ENCODE peak calls at places on chromosomes 11 and 22, in seven cellular contexts. One of them, this sample, is unnamed.

GRCh38 chr11:78381867-78382266 is 35.8 kb downstream of the GAB2 start:
- DNase-seq in kidney: no peak
- DNase-seq in OCI-LY7: no peak
- DNase-seq in lower leg skin: no peak
- DNase-seq in A549: no peak
- DNase-seq in heart right ventricle: no peak
- DNase-seq in AG10803: peak
- DNase-seq in this sample: no peak

GRCh38 chr11:14318581-14318981 is 40.4 kb downstream of the RRAS2 start:
- DNase-seq in lower leg skin: no peak
- DNase-seq in A549: no peak
- DNase-seq in AG10803: peak
- DNase-seq in kidney: no peak
- DNase-seq in heart right ventricle: no peak
- DNase-seq in OCI-LY7: no peak
- DNase-seq in this sample: no peak

GRCh38 chr11:29310706-29311342 is 706.0 kb downstream of the KCNA4 start:
- DNase-seq in A549: no peak
- DNase-seq in AG10803: no peak
- DNase-seq in lower leg skin: no peak
- DNase-seq in heart right ventricle: no peak
- DNase-seq in kidney: no peak
- DNase-seq in OCI-LY7: no peak
- DNase-seq in this sample: no peak

GRCh38 chr11:102589047-102589459 is 36.1 kb downstream of the MMP20 start:
- DNase-seq in A549: no peak
- DNase-seq in AG10803: no peak
- DNase-seq in heart right ventricle: no peak
- DNase-seq in kidney: no peak
- DNase-seq in OCI-LY7: no peak
- DNase-seq in lower leg skin: no peak
- DNase-seq in this sample: no peak

GRCh38 chr11:64887757-64888405 is 9.5 kb upstream of the EHD1 start:
- DNase-seq in AG10803: peak
- DNase-seq in kidney: peak
- DNase-seq in A549: peak
- DNase-seq in heart right ventricle: peak
- DNase-seq in lower leg skin: no peak
- DNase-seq in OCI-LY7: peak
- DNase-seq in this sample: no peak

GRCh38 chr11:88801484-88802123 is 264.2 kb downstream of the GRM5 start:
- DNase-seq in lower leg skin: no peak
- DNase-seq in kidney: no peak
- DNase-seq in A549: no peak
- DNase-seq in heart right ventricle: no peak
- DNase-seq in AG10803: no peak
- DNase-seq in OCI-LY7: no peak
- DNase-seq in this sample: no peak

GRCh38 chr11:33444835-33445594 is 187.8 kb downstream of the HIPK3 start:
- DNase-seq in heart right ventricle: no peak
- DNase-seq in A549: no peak
- DNase-seq in AG10803: no peak
- DNase-seq in kidney: no peak
- DNase-seq in lower leg skin: no peak
- DNase-seq in OCI-LY7: no peak
- DNase-seq in this sample: no peak

GRCh38 chr11:88972210-88972609 is 93.6 kb downstream of the GRM5 start:
- DNase-seq in heart right ventricle: no peak
- DNase-seq in kidney: no peak
- DNase-seq in lower leg skin: no peak
- DNase-seq in OCI-LY7: no peak
- DNase-seq in A549: no peak
- DNase-seq in AG10803: no peak
- DNase-seq in this sample: no peak

GRCh38 chr22:29994027-29994715 is 86.1 kb upstream of the HORMAD2 start:
- DNase-seq in OCI-LY7: no peak
- DNase-seq in kidney: no peak
- DNase-seq in AG10803: peak
- DNase-seq in heart right ventricle: no peak
- DNase-seq in A549: peak
- DNase-seq in lower leg skin: no peak
- DNase-seq in this sample: no peak

GRCh38 chr22:16387088-16387487 is 205.5 kb downstream of the CCT8L2 start:
- DNase-seq in lower leg skin: no peak
- DNase-seq in AG10803: no peak
- DNase-seq in OCI-LY7: no peak
- DNase-seq in A549: no peak
- DNase-seq in kidney: no peak
- DNase-seq in heart right ventricle: no peak
- DNase-seq in this sample: no peak

GRCh38 chr11:102456381-102456780 is 3.8 kb upstream of the TMEM123 start:
- DNase-seq in AG10803: peak
- DNase-seq in heart right ventricle: no peak
- DNase-seq in lower leg skin: peak
- DNase-seq in OCI-LY7: no peak
- DNase-seq in A549: no peak
- DNase-seq in kidney: no peak
- DNase-seq in this sample: no peak

GRCh38 chr22:50274311-50274710 is 4.1 kb upstream of the MAPK11 start:
- DNase-seq in heart right ventricle: peak
- DNase-seq in AG10803: peak
- DNase-seq in A549: peak
- DNase-seq in OCI-LY7: peak
- DNase-seq in kidney: no peak
- DNase-seq in lower leg skin: no peak
- DNase-seq in this sample: no peak

GRCh38 chr11:48036011-48036410 is 55.7 kb downstream of the PTPRJ start:
- DNase-seq in AG10803: no peak
- DNase-seq in OCI-LY7: no peak
- DNase-seq in lower leg skin: no peak
- DNase-seq in A549: no peak
- DNase-seq in heart right ventricle: no peak
- DNase-seq in kidney: peak
- DNase-seq in this sample: no peak

GRCh38 chr11:38593649-38594048 is 1995.6 kb upstream of the RAG2 start:
- DNase-seq in AG10803: no peak
- DNase-seq in OCI-LY7: no peak
- DNase-seq in lower leg skin: no peak
- DNase-seq in heart right ventricle: no peak
- DNase-seq in kidney: no peak
- DNase-seq in A549: no peak
- DNase-seq in this sample: no peak

GRCh38 chr11:122268601-122269130 is 152.7 kb upstream of the BLID start:
- DNase-seq in heart right ventricle: no peak
- DNase-seq in kidney: no peak
- DNase-seq in AG10803: no peak
- DNase-seq in OCI-LY7: no peak
- DNase-seq in A549: no peak
- DNase-seq in lower leg skin: no peak
- DNase-seq in this sample: no peak

GRCh38 chr11:2178906-2179494 is 7.4 kb upstream of the TH start:
- DNase-seq in heart right ventricle: no peak
- DNase-seq in lower leg skin: no peak
- DNase-seq in kidney: no peak
- DNase-seq in AG10803: peak
- DNase-seq in OCI-LY7: no peak
- DNase-seq in A549: peak
- DNase-seq in this sample: no peak

GRCh38 chr22:28442951-28443876 is 236.4 kb downstream of the TTC28 start:
- DNase-seq in kidney: peak
- DNase-seq in lower leg skin: peak
- DNase-seq in OCI-LY7: peak
- DNase-seq in A549: no peak
- DNase-seq in heart right ventricle: peak
- DNase-seq in AG10803: peak
- DNase-seq in this sample: no peak

GRCh38 chr11:41301023-41301422 is 158.4 kb downstream of the LRRC4C start:
- DNase-seq in OCI-LY7: no peak
- DNase-seq in A549: no peak
- DNase-seq in AG10803: no peak
- DNase-seq in lower leg skin: no peak
- DNase-seq in kidney: no peak
- DNase-seq in heart right ventricle: no peak
- DNase-seq in this sample: no peak

GRCh38 chr11:133115099-133115498 is 417.2 kb downstream of the OPCML start:
- DNase-seq in heart right ventricle: peak
- DNase-seq in AG10803: no peak
- DNase-seq in lower leg skin: no peak
- DNase-seq in kidney: no peak
- DNase-seq in A549: no peak
- DNase-seq in OCI-LY7: no peak
- DNase-seq in this sample: no peak

GRCh38 chr22:47452184-47452583 is 689.7 kb downstream of the TBC1D22A start:
- DNase-seq in kidney: no peak
- DNase-seq in AG10803: no peak
- DNase-seq in A549: peak
- DNase-seq in OCI-LY7: peak
- DNase-seq in lower leg skin: no peak
- DNase-seq in heart right ventricle: no peak
- DNase-seq in this sample: no peak

GRCh38 chr11:46588915-46589314 is 4.9 kb downstream of the AMBRA1 start:
- DNase-seq in kidney: no peak
- DNase-seq in A549: no peak
- DNase-seq in heart right ventricle: no peak
- DNase-seq in lower leg skin: no peak
- DNase-seq in AG10803: no peak
- DNase-seq in OCI-LY7: no peak
- DNase-seq in this sample: no peak

GRCh38 chr11:128871165-128871564 is 4.1 kb upstream of the KCNJ1 start:
- DNase-seq in kidney: no peak
- DNase-seq in heart right ventricle: no peak
- DNase-seq in lower leg skin: no peak
- DNase-seq in A549: no peak
- DNase-seq in AG10803: no peak
- DNase-seq in OCI-LY7: no peak
- DNase-seq in this sample: no peak
- H3K4me3 ChIP-seq in kidney: no peak
- H3K4me3 ChIP-seq in heart right ventricle: no peak
- H3K4me3 ChIP-seq in lower leg skin: no peak
- H3K4me3 ChIP-seq in A549: no peak
- H3K4me3 ChIP-seq in AG10803: no peak
- H3K4me3 ChIP-seq in OCI-LY7: no peak
- H3K4me3 ChIP-seq in this sample: no peak

DNA sequence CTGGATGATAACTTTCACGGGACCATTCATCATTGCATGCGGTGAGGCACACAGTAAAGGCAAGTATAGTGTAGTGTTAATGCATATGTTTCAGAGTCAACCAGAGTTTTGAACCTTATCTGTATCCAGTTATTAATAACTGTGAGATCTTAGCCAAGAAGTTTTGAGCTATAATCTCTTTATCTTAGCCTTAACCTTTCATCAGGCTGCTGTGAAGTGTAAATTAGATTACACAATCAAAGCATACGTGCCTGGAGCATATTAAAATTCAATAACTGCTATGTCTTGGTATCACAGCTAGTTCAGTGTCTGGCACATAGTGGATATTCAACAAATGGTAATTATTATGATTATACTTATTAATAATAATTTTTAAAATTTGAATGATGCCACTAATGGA is 70.8 kb upstream of the SC5D start:
- DNase-seq in AG10803: no peak
- DNase-seq in lower leg skin: no peak
- DNase-seq in OCI-LY7: no peak
- DNase-seq in heart right ventricle: no peak
- DNase-seq in kidney: no peak
- DNase-seq in A549: no peak
- DNase-seq in this sample: no peak
- TF ChIP-seq CTCF in AG10803: no peak
- TF ChIP-seq CTCF in lower leg skin: no peak
- TF ChIP-seq CTCF in OCI-LY7: no peak
- TF ChIP-seq CTCF in heart right ventricle: no peak
- TF ChIP-seq CTCF in kidney: no peak
- TF ChIP-seq CTCF in A549: no peak
- TF ChIP-seq CTCF in this sample: no peak

GRCh38 chr22:42930810-42931420 is 73.8 kb upstream of the ARFGAP3 start:
- DNase-seq in AG10803: peak
- DNase-seq in heart right ventricle: peak
- DNase-seq in kidney: no peak
- DNase-seq in lower leg skin: no peak
- DNase-seq in OCI-LY7: peak
- DNase-seq in A549: peak
- DNase-seq in this sample: no peak
- H3K4me3 ChIP-seq in AG10803: peak
- H3K4me3 ChIP-seq in heart right ventricle: no peak
- H3K4me3 ChIP-seq in kidney: no peak
- H3K4me3 ChIP-seq in lower leg skin: no peak
- H3K4me3 ChIP-seq in OCI-LY7: peak
- H3K4me3 ChIP-seq in A549: no peak
- H3K4me3 ChIP-seq in this sample: no peak

GRCh38 chr11:3982431-3982830 is 112.2 kb upstream of the RRM1 start:
- DNase-seq in kidney: no peak
- DNase-seq in lower leg skin: no peak
- DNase-seq in A549: no peak
- DNase-seq in AG10803: no peak
- DNase-seq in heart right ventricle: no peak
- DNase-seq in OCI-LY7: no peak
- DNase-seq in this sample: no peak

GRCh38 chr11:3981084-3981633 is 113.4 kb upstream of the RRM1 start:
- DNase-seq in A549: no peak
- DNase-seq in AG10803: no peak
- DNase-seq in heart right ventricle: no peak
- DNase-seq in lower leg skin: no peak
- DNase-seq in OCI-LY7: no peak
- DNase-seq in kidney: no peak
- DNase-seq in this sample: no peak

GRCh38 chr11:3986301-3986700 is 108.3 kb upstream of the RRM1 start:
- DNase-seq in A549: no peak
- DNase-seq in OCI-LY7: no peak
- DNase-seq in lower leg skin: no peak
- DNase-seq in kidney: no peak
- DNase-seq in AG10803: no peak
- DNase-seq in heart right ventricle: no peak
- DNase-seq in this sample: no peak

GRCh38 chr11:3983101-3983500 is 111.5 kb upstream of the RRM1 start:
- DNase-seq in AG10803: no peak
- DNase-seq in heart right ventricle: no peak
- DNase-seq in OCI-LY7: no peak
- DNase-seq in kidney: no peak
- DNase-seq in lower leg skin: no peak
- DNase-seq in A549: no peak
- DNase-seq in this sample: no peak

GRCh38 chr11:3984896-3985295 is 109.7 kb upstream of the RRM1 start:
- DNase-seq in lower leg skin: no peak
- DNase-seq in A549: no peak
- DNase-seq in heart right ventricle: no peak
- DNase-seq in AG10803: no peak
- DNase-seq in OCI-LY7: peak
- DNase-seq in kidney: no peak
- DNase-seq in this sample: no peak
- TF ChIP-seq CTCF in lower leg skin: no peak
- TF ChIP-seq CTCF in A549: no peak
- TF ChIP-seq CTCF in heart right ventricle: no peak
- TF ChIP-seq CTCF in AG10803: peak
- TF ChIP-seq CTCF in OCI-LY7: peak
- TF ChIP-seq CTCF in kidney: no peak
- TF ChIP-seq CTCF in this sample: no peak

GRCh38 chr11:113673566-113674396 is 32.3 kb downstream of the TMPRSS5 start:
- DNase-seq in A549: no peak
- DNase-seq in heart right ventricle: no peak
- DNase-seq in AG10803: no peak
- DNase-seq in kidney: no peak
- DNase-seq in OCI-LY7: no peak
- DNase-seq in lower leg skin: no peak
- DNase-seq in this sample: no peak
- H3K4me3 ChIP-seq in A549: no peak
- H3K4me3 ChIP-seq in heart right ventricle: no peak
- H3K4me3 ChIP-seq in AG10803: no peak
- H3K4me3 ChIP-seq in kidney: no peak
- H3K4me3 ChIP-seq in OCI-LY7: no peak
- H3K4me3 ChIP-seq in lower leg skin: no peak
- H3K4me3 ChIP-seq in this sample: no peak

GRCh38 chr11:82174610-82175009 is 559.1 kb downstream of the FAM181B start:
- DNase-seq in heart right ventricle: no peak
- DNase-seq in lower leg skin: no peak
- DNase-seq in A549: peak
- DNase-seq in OCI-LY7: no peak
- DNase-seq in kidney: no peak
- DNase-seq in AG10803: no peak
- DNase-seq in this sample: no peak
- TF ChIP-seq CTCF in heart right ventricle: no peak
- TF ChIP-seq CTCF in lower leg skin: no peak
- TF ChIP-seq CTCF in A549: no peak
- TF ChIP-seq CTCF in OCI-LY7: peak
- TF ChIP-seq CTCF in kidney: no peak
- TF ChIP-seq CTCF in AG10803: no peak
- TF ChIP-seq CTCF in this sample: no peak

This sample was measured in AG09309.